ENCODE peak calls at places on chromosomes 12 and 14, in five cellular contexts. One of them, this sample, is unnamed.

GRCh38 chr12:92735131-92735721 is 32.4 kb downstream of the PLEKHG7 start:
- DNase-seq in Kasumi-1: peak
- DNase-seq in fibroblast of lung: peak
- DNase-seq in stimulated activated CD4-positive, alpha-beta T cell treated with anti-CD3 and anti-CD28 coated beads, Interleukin-15, amount 100 ng/mL, for 1 hour: no peak
- DNase-seq in Calu3: peak
- DNase-seq in this sample: no peak

GRCh38 chr14:103512701-103513611 is 9.7 kb downstream of the CKB start:
- DNase-seq in Kasumi-1: peak
- DNase-seq in fibroblast of lung: peak
- DNase-seq in stimulated activated CD4-positive, alpha-beta T cell treated with anti-CD3 and anti-CD28 coated beads, Interleukin-15, amount 100 ng/mL, for 1 hour: no peak
- DNase-seq in Calu3: no peak
- DNase-seq in this sample: peak

GRCh38 chr14:23153891-23154796 is 29.3 kb downstream of the SLC7A8 start:
- DNase-seq in Kasumi-1: no peak
- DNase-seq in fibroblast of lung: peak
- DNase-seq in stimulated activated CD4-positive, alpha-beta T cell treated with anti-CD3 and anti-CD28 coated beads, Interleukin-15, amount 100 ng/mL, for 1 hour: no peak
- DNase-seq in Calu3: peak
- DNase-seq in this sample: peak

GRCh38 chr12:1797011-1797901 is 23.1 kb upstream of the LRTM2 start:
- DNase-seq in Kasumi-1: no peak
- DNase-seq in fibroblast of lung: no peak
- DNase-seq in stimulated activated CD4-positive, alpha-beta T cell treated with anti-CD3 and anti-CD28 coated beads, Interleukin-15, amount 100 ng/mL, for 1 hour: peak
- DNase-seq in Calu3: peak
- DNase-seq in this sample: no peak

GRCh38 chr12:120125792-120126634 is 9.5 kb upstream of the RAB35 start:
- DNase-seq in Kasumi-1: no peak
- DNase-seq in fibroblast of lung: no peak
- DNase-seq in stimulated activated CD4-positive, alpha-beta T cell treated with anti-CD3 and anti-CD28 coated beads, Interleukin-15, amount 100 ng/mL, for 1 hour: no peak
- DNase-seq in Calu3: no peak
- DNase-seq in this sample: no peak

GRCh38 chr14:99735189-99736135 is 51.4 kb downstream of the CYP46A1 start:
- DNase-seq in Kasumi-1: no peak
- DNase-seq in fibroblast of lung: no peak
- DNase-seq in stimulated activated CD4-positive, alpha-beta T cell treated with anti-CD3 and anti-CD28 coated beads, Interleukin-15, amount 100 ng/mL, for 1 hour: no peak
- DNase-seq in Calu3: no peak
- DNase-seq in this sample: no peak

GRCh38 chr14:54606631-54607133 is 39.8 kb downstream of the SAMD4A start:
- DNase-seq in Kasumi-1: no peak
- DNase-seq in fibroblast of lung: peak
- DNase-seq in stimulated activated CD4-positive, alpha-beta T cell treated with anti-CD3 and anti-CD28 coated beads, Interleukin-15, amount 100 ng/mL, for 1 hour: no peak
- DNase-seq in Calu3: no peak
- DNase-seq in this sample: no peak

GRCh38 chr12:103799504-103800251 is 41.4 kb downstream of the NT5DC3 start:
- DNase-seq in Kasumi-1: peak
- DNase-seq in fibroblast of lung: peak
- DNase-seq in stimulated activated CD4-positive, alpha-beta T cell treated with anti-CD3 and anti-CD28 coated beads, Interleukin-15, amount 100 ng/mL, for 1 hour: no peak
- DNase-seq in Calu3: peak
- DNase-seq in this sample: no peak

GRCh38 chr14:61589691-61590521 is 105.4 kb upstream of the HIF1A start:
- DNase-seq in Kasumi-1: no peak
- DNase-seq in fibroblast of lung: no peak
- DNase-seq in stimulated activated CD4-positive, alpha-beta T cell treated with anti-CD3 and anti-CD28 coated beads, Interleukin-15, amount 100 ng/mL, for 1 hour: no peak
- DNase-seq in Calu3: no peak
- DNase-seq in this sample: no peak

GRCh38 chr12:92244036-92244435 is 98.4 kb upstream of the BTG1 start:
- DNase-seq in Kasumi-1: no peak
- DNase-seq in fibroblast of lung: peak
- DNase-seq in stimulated activated CD4-positive, alpha-beta T cell treated with anti-CD3 and anti-CD28 coated beads, Interleukin-15, amount 100 ng/mL, for 1 hour: no peak
- DNase-seq in Calu3: no peak
- DNase-seq in this sample: no peak

GRCh38 chr14:35898217-35898775 is 72.2 kb downstream of the BRMS1L start:
- DNase-seq in Kasumi-1: no peak
- DNase-seq in fibroblast of lung: no peak
- DNase-seq in stimulated activated CD4-positive, alpha-beta T cell treated with anti-CD3 and anti-CD28 coated beads, Interleukin-15, amount 100 ng/mL, for 1 hour: no peak
- DNase-seq in Calu3: peak
- DNase-seq in this sample: no peak

GRCh38 chr14:101103321-101103901 is 199.9 kb upstream of the RTL1 start:
- DNase-seq in Kasumi-1: no peak
- DNase-seq in fibroblast of lung: no peak
- DNase-seq in stimulated activated CD4-positive, alpha-beta T cell treated with anti-CD3 and anti-CD28 coated beads, Interleukin-15, amount 100 ng/mL, for 1 hour: no peak
- DNase-seq in Calu3: no peak
- DNase-seq in this sample: no peak

GRCh38 chr12:120742207-120742536 is 16.5 kb downstream of the ACADS start:
- DNase-seq in Kasumi-1: no peak
- DNase-seq in fibroblast of lung: no peak
- DNase-seq in stimulated activated CD4-positive, alpha-beta T cell treated with anti-CD3 and anti-CD28 coated beads, Interleukin-15, amount 100 ng/mL, for 1 hour: no peak
- DNase-seq in Calu3: no peak
- DNase-seq in this sample: no peak

GRCh38 chr12:8644345-8645248 is 18.0 kb downstream of the MFAP5 start:
- DNase-seq in Kasumi-1: no peak
- DNase-seq in fibroblast of lung: peak
- DNase-seq in stimulated activated CD4-positive, alpha-beta T cell treated with anti-CD3 and anti-CD28 coated beads, Interleukin-15, amount 100 ng/mL, for 1 hour: no peak
- DNase-seq in Calu3: no peak
- DNase-seq in this sample: no peak

GRCh38 chr12:106580671-106581508 is 1.9 kb upstream of the RFX4 start:
- DNase-seq in Kasumi-1: no peak
- DNase-seq in fibroblast of lung: no peak
- DNase-seq in stimulated activated CD4-positive, alpha-beta T cell treated with anti-CD3 and anti-CD28 coated beads, Interleukin-15, amount 100 ng/mL, for 1 hour: no peak
- DNase-seq in Calu3: no peak
- DNase-seq in this sample: no peak

GRCh38 chr12:122079532-122080081 is 1.1 kb downstream of the MLXIP start:
- DNase-seq in Kasumi-1: peak
- DNase-seq in fibroblast of lung: no peak
- DNase-seq in stimulated activated CD4-positive, alpha-beta T cell treated with anti-CD3 and anti-CD28 coated beads, Interleukin-15, amount 100 ng/mL, for 1 hour: no peak
- DNase-seq in Calu3: no peak
- DNase-seq in this sample: no peak

GRCh38 chr12:63351370-63351769 is 200.4 kb upstream of the AVPR1A start:
- DNase-seq in Kasumi-1: no peak
- DNase-seq in fibroblast of lung: no peak
- DNase-seq in stimulated activated CD4-positive, alpha-beta T cell treated with anti-CD3 and anti-CD28 coated beads, Interleukin-15, amount 100 ng/mL, for 1 hour: no peak
- DNase-seq in Calu3: no peak
- DNase-seq in this sample: no peak

GRCh38 chr14:61750708-61751474 is 11.3 kb upstream of the SNAPC1 start:
- DNase-seq in Kasumi-1: peak
- DNase-seq in fibroblast of lung: peak
- DNase-seq in stimulated activated CD4-positive, alpha-beta T cell treated with anti-CD3 and anti-CD28 coated beads, Interleukin-15, amount 100 ng/mL, for 1 hour: peak
- DNase-seq in Calu3: peak
- DNase-seq in this sample: peak

GRCh38 chr14:106883218-106883692 is 1356.9 kb downstream of the TMEM121 start:
- DNase-seq in Kasumi-1: peak
- DNase-seq in fibroblast of lung: no peak
- DNase-seq in stimulated activated CD4-positive, alpha-beta T cell treated with anti-CD3 and anti-CD28 coated beads, Interleukin-15, amount 100 ng/mL, for 1 hour: no peak
- DNase-seq in Calu3: peak
- DNase-seq in this sample: no peak

GRCh38 chr12:59651230-59651920 is 55.5 kb downstream of the SLC16A7 start:
- DNase-seq in Kasumi-1: no peak
- DNase-seq in fibroblast of lung: peak
- DNase-seq in stimulated activated CD4-positive, alpha-beta T cell treated with anti-CD3 and anti-CD28 coated beads, Interleukin-15, amount 100 ng/mL, for 1 hour: no peak
- DNase-seq in Calu3: peak
- DNase-seq in this sample: no peak

GRCh38 chr12:47999816-48000215 is 4.5 kb downstream of the COL2A1 start:
- DNase-seq in Kasumi-1: no peak
- DNase-seq in fibroblast of lung: no peak
- DNase-seq in stimulated activated CD4-positive, alpha-beta T cell treated with anti-CD3 and anti-CD28 coated beads, Interleukin-15, amount 100 ng/mL, for 1 hour: no peak
- DNase-seq in Calu3: no peak
- DNase-seq in this sample: no peak

GRCh38 chr14:101889898-101890297 is 74.5 kb upstream of the DYNC1H1 start:
- DNase-seq in Kasumi-1: peak
- DNase-seq in fibroblast of lung: peak
- DNase-seq in stimulated activated CD4-positive, alpha-beta T cell treated with anti-CD3 and anti-CD28 coated beads, Interleukin-15, amount 100 ng/mL, for 1 hour: no peak
- DNase-seq in Calu3: no peak
- DNase-seq in this sample: no peak

GRCh38 chr12:48018618-48018995 is 14.3 kb upstream of the COL2A1 start:
- DNase-seq in Kasumi-1: no peak
- DNase-seq in fibroblast of lung: no peak
- DNase-seq in stimulated activated CD4-positive, alpha-beta T cell treated with anti-CD3 and anti-CD28 coated beads, Interleukin-15, amount 100 ng/mL, for 1 hour: no peak
- DNase-seq in Calu3: no peak
- DNase-seq in this sample: no peak

GRCh38 chr14:26056232-26056631 is 541.6 kb downstream of the NOVA1 start:
- DNase-seq in Kasumi-1: no peak
- DNase-seq in fibroblast of lung: no peak
- DNase-seq in stimulated activated CD4-positive, alpha-beta T cell treated with anti-CD3 and anti-CD28 coated beads, Interleukin-15, amount 100 ng/mL, for 1 hour: no peak
- DNase-seq in Calu3: no peak
- DNase-seq in this sample: no peak

GRCh38 chr12:13223176-13223806 is 26.8 kb downstream of the EMP1 start:
- DNase-seq in Kasumi-1: no peak
- DNase-seq in fibroblast of lung: peak
- DNase-seq in stimulated activated CD4-positive, alpha-beta T cell treated with anti-CD3 and anti-CD28 coated beads, Interleukin-15, amount 100 ng/mL, for 1 hour: no peak
- DNase-seq in Calu3: no peak
- DNase-seq in this sample: no peak

GRCh38 chr12:88391556-88391955 is 188.7 kb downstream of the KITLG start:
- DNase-seq in Kasumi-1: no peak
- DNase-seq in fibroblast of lung: peak
- DNase-seq in stimulated activated CD4-positive, alpha-beta T cell treated with anti-CD3 and anti-CD28 coated beads, Interleukin-15, amount 100 ng/mL, for 1 hour: no peak
- DNase-seq in Calu3: no peak
- DNase-seq in this sample: no peak